ENCODE peak calls at places on chromosomes 13 and 19, in four cellular contexts. One of them, this sample, is unnamed.

GRCh38 chr13:61751039-61751438 is 335.4 kb upstream of the PCDH20 start:
- DNase-seq in thoracic aorta: no peak
- DNase-seq in activated CD8-positive, alpha-beta T cell treated with anti-CD3 and anti-CD28 coated beads for 36 hours: no peak
- DNase-seq in ELR: no peak
- DNase-seq in this sample: no peak

GRCh38 chr13:24923305-24923640 is 159.3 kb downstream of the RNF17 start:
- DNase-seq in thoracic aorta: no peak
- DNase-seq in activated CD8-positive, alpha-beta T cell treated with anti-CD3 and anti-CD28 coated beads for 36 hours: peak; percentile 12
- DNase-seq in ELR: peak; percentile 54
- DNase-seq in this sample: peak; percentile 71

GRCh38 chr13:24050292-24050711 is 110.2 kb upstream of the SPATA13 start:
- DNase-seq in thoracic aorta: no peak
- DNase-seq in activated CD8-positive, alpha-beta T cell treated with anti-CD3 and anti-CD28 coated beads for 36 hours: no peak
- DNase-seq in ELR: peak; percentile 76
- DNase-seq in this sample: peak; percentile 49

GRCh38 chr13:30441304-30441703 is 19.0 kb downstream of the UBE2L5 start:
- DNase-seq in thoracic aorta: no peak
- DNase-seq in activated CD8-positive, alpha-beta T cell treated with anti-CD3 and anti-CD28 coated beads for 36 hours: no peak
- DNase-seq in ELR: peak; percentile 28
- DNase-seq in this sample: peak; percentile 48

GRCh38 chr13:112141643-112142400 is 74.9 kb downstream of the SOX1 start:
- DNase-seq in thoracic aorta: no peak
- DNase-seq in activated CD8-positive, alpha-beta T cell treated with anti-CD3 and anti-CD28 coated beads for 36 hours: no peak
- DNase-seq in ELR: no peak
- DNase-seq in this sample: no peak

GRCh38 chr19:41998246-41999020 is 4.4 kb upstream of the ATP1A3 start:
- DNase-seq in thoracic aorta: no peak
- DNase-seq in activated CD8-positive, alpha-beta T cell treated with anti-CD3 and anti-CD28 coated beads for 36 hours: peak; percentile 69
- DNase-seq in ELR: peak; percentile 55
- DNase-seq in this sample: peak; percentile 18

GRCh38 chr13:96338030-96338429 is 248.1 kb downstream of the HS6ST3 start:
- DNase-seq in thoracic aorta: no peak
- DNase-seq in activated CD8-positive, alpha-beta T cell treated with anti-CD3 and anti-CD28 coated beads for 36 hours: no peak
- DNase-seq in ELR: no peak
- DNase-seq in this sample: peak; percentile 65

GRCh38 chr13:48733739-48734329 is 80.1 kb downstream of the CYSLTR2 start:
- DNase-seq in thoracic aorta: no peak
- DNase-seq in activated CD8-positive, alpha-beta T cell treated with anti-CD3 and anti-CD28 coated beads for 36 hours: no peak
- DNase-seq in ELR: peak; percentile 6
- DNase-seq in this sample: peak; percentile 61

GRCh38 chr13:76038920-76039716 is 403.0 kb downstream of the LMO7 start:
- DNase-seq in thoracic aorta: no peak
- DNase-seq in activated CD8-positive, alpha-beta T cell treated with anti-CD3 and anti-CD28 coated beads for 36 hours: no peak
- DNase-seq in ELR: no peak
- DNase-seq in this sample: no peak

GRCh38 chr19:1262687-1263123 is 6.4 kb upstream of the CIRBP start:
- DNase-seq in thoracic aorta: no peak
- DNase-seq in activated CD8-positive, alpha-beta T cell treated with anti-CD3 and anti-CD28 coated beads for 36 hours: no peak
- DNase-seq in ELR: peak; percentile 53
- DNase-seq in this sample: no peak

GRCh38 chr19:40663712-40664692 is 26.4 kb downstream of the NUMBL start:
- DNase-seq in thoracic aorta: no peak
- DNase-seq in activated CD8-positive, alpha-beta T cell treated with anti-CD3 and anti-CD28 coated beads for 36 hours: peak; percentile 50
- DNase-seq in ELR: no peak
- DNase-seq in this sample: peak; percentile 46

GRCh38 chr19:51122112-51122981 is 2.4 kb upstream of the SIGLEC9 start:
- DNase-seq in thoracic aorta: no peak
- DNase-seq in activated CD8-positive, alpha-beta T cell treated with anti-CD3 and anti-CD28 coated beads for 36 hours: no peak
- DNase-seq in ELR: peak; percentile 41
- DNase-seq in this sample: peak; percentile 38

GRCh38 chr13:48162182-48162581 is 67.3 kb upstream of the MED4 start:
- DNase-seq in thoracic aorta: no peak
- DNase-seq in activated CD8-positive, alpha-beta T cell treated with anti-CD3 and anti-CD28 coated beads for 36 hours: no peak
- DNase-seq in ELR: no peak
- DNase-seq in this sample: no peak

This sample was measured in M059J.